ENCODE peak calls at places on chromosomes 12 and 14, in ten cellular contexts. One of them, this sample, is unnamed.

GRCh38 chr12:19382111-19382526 is 57.2 kb upstream of the AEBP2 start:
- DNase-seq in type B pancreatic cell: no peak
- DNase-seq in choroid plexus epithelial cell: peak; percentile 94
- DNase-seq in transverse colon: no peak
- DNase-seq in hepatocyte: peak; percentile 32
- DNase-seq in fibroblast of pulmonary artery: peak; percentile 88
- DNase-seq in osteoblast: peak; percentile 96
- DNase-seq in A549: peak; percentile 88
- DNase-seq in mesothelial cell of epicardium: no peak
- DNase-seq in tibial nerve: no peak
- DNase-seq in this sample: peak; percentile 87

GRCh38 chr12:49885663-49886461 is 17.8 kb downstream of the FAIM2 start:
- DNase-seq in type B pancreatic cell: no peak
- DNase-seq in choroid plexus epithelial cell: no peak
- DNase-seq in transverse colon: no peak
- DNase-seq in hepatocyte: no peak
- DNase-seq in fibroblast of pulmonary artery: no peak
- DNase-seq in osteoblast: peak; percentile 71
- DNase-seq in A549: no peak
- DNase-seq in mesothelial cell of epicardium: no peak
- DNase-seq in tibial nerve: no peak
- DNase-seq in this sample: no peak

GRCh38 chr12:131923260-131923659 is 5.8 kb upstream of the PUS1 start:
- DNase-seq in type B pancreatic cell: no peak
- DNase-seq in choroid plexus epithelial cell: no peak
- DNase-seq in transverse colon: peak; percentile 58
- DNase-seq in hepatocyte: no peak
- DNase-seq in fibroblast of pulmonary artery: no peak
- DNase-seq in osteoblast: peak; percentile 66
- DNase-seq in A549: no peak
- DNase-seq in mesothelial cell of epicardium: no peak
- DNase-seq in tibial nerve: no peak
- DNase-seq in this sample: no peak

GRCh38 chr12:105759172-105759571 is 379.6 kb downstream of the NUAK1 start:
- DNase-seq in type B pancreatic cell: no peak
- DNase-seq in choroid plexus epithelial cell: no peak
- DNase-seq in transverse colon: no peak
- DNase-seq in hepatocyte: no peak
- DNase-seq in fibroblast of pulmonary artery: no peak
- DNase-seq in osteoblast: no peak
- DNase-seq in A549: peak; percentile 25
- DNase-seq in mesothelial cell of epicardium: no peak
- DNase-seq in tibial nerve: no peak
- DNase-seq in this sample: no peak

GRCh38 chr12:67415473-67415872 is 146.3 kb downstream of the CAND1 start:
- DNase-seq in type B pancreatic cell: no peak
- DNase-seq in choroid plexus epithelial cell: peak; percentile 79
- DNase-seq in transverse colon: no peak
- DNase-seq in hepatocyte: no peak
- DNase-seq in fibroblast of pulmonary artery: peak; percentile 41
- DNase-seq in osteoblast: peak; percentile 62
- DNase-seq in A549: peak; percentile 34
- DNase-seq in mesothelial cell of epicardium: no peak
- DNase-seq in tibial nerve: peak; percentile 16
- DNase-seq in this sample: peak; percentile 64

GRCh38 chr12:18677189-18677588 is 60.6 kb downstream of the PLCZ1 start:
- DNase-seq in type B pancreatic cell: no peak
- DNase-seq in choroid plexus epithelial cell: no peak
- DNase-seq in transverse colon: no peak
- DNase-seq in hepatocyte: no peak
- DNase-seq in fibroblast of pulmonary artery: peak; percentile 3
- DNase-seq in osteoblast: no peak
- DNase-seq in A549: no peak
- DNase-seq in mesothelial cell of epicardium: no peak
- DNase-seq in tibial nerve: no peak
- DNase-seq in this sample: peak; percentile 38

GRCh38 chr14:101928415-101928841 is 35.9 kb upstream of the DYNC1H1 start:
- DNase-seq in type B pancreatic cell: no peak
- DNase-seq in choroid plexus epithelial cell: no peak
- DNase-seq in transverse colon: no peak
- DNase-seq in hepatocyte: no peak
- DNase-seq in fibroblast of pulmonary artery: no peak
- DNase-seq in osteoblast: no peak
- DNase-seq in A549: no peak
- DNase-seq in mesothelial cell of epicardium: no peak
- DNase-seq in tibial nerve: no peak
- DNase-seq in this sample: peak; percentile 43

GRCh38 chr12:84497819-84498218 is 414.8 kb downstream of the SLC6A15 start:
- DNase-seq in type B pancreatic cell: no peak
- DNase-seq in choroid plexus epithelial cell: peak; percentile 67
- DNase-seq in transverse colon: no peak
- DNase-seq in hepatocyte: no peak
- DNase-seq in fibroblast of pulmonary artery: peak; percentile 28
- DNase-seq in osteoblast: no peak
- DNase-seq in A549: peak; percentile 35
- DNase-seq in mesothelial cell of epicardium: no peak
- DNase-seq in tibial nerve: no peak
- DNase-seq in this sample: peak; percentile 48

GRCh38 chr12:66087365-66087943 is 43.1 kb downstream of the LLPH start:
- DNase-seq in type B pancreatic cell: no peak
- DNase-seq in choroid plexus epithelial cell: peak; percentile 86
- DNase-seq in transverse colon: peak; percentile 62
- DNase-seq in hepatocyte: peak; percentile 77
- DNase-seq in fibroblast of pulmonary artery: peak; percentile 86
- DNase-seq in osteoblast: peak; percentile 52
- DNase-seq in A549: peak; percentile 69
- DNase-seq in mesothelial cell of epicardium: peak; percentile 75
- DNase-seq in tibial nerve: peak; percentile 90
- DNase-seq in this sample: peak; percentile 80

GRCh38 chr12:95995238-95996031 is 709 bp downstream of the HAL start:
- DNase-seq in type B pancreatic cell: no peak
- DNase-seq in choroid plexus epithelial cell: no peak
- DNase-seq in transverse colon: no peak
- DNase-seq in hepatocyte: no peak
- DNase-seq in fibroblast of pulmonary artery: no peak
- DNase-seq in osteoblast: no peak
- DNase-seq in A549: no peak
- DNase-seq in mesothelial cell of epicardium: no peak
- DNase-seq in tibial nerve: no peak
- DNase-seq in this sample: no peak

GRCh38 chr12:47382305-47382704 is 302.5 kb upstream of the AMIGO2 start:
- DNase-seq in type B pancreatic cell: no peak
- DNase-seq in choroid plexus epithelial cell: no peak
- DNase-seq in transverse colon: no peak
- DNase-seq in hepatocyte: no peak
- DNase-seq in fibroblast of pulmonary artery: no peak
- DNase-seq in osteoblast: no peak
- DNase-seq in A549: peak; percentile 44
- DNase-seq in mesothelial cell of epicardium: no peak
- DNase-seq in tibial nerve: no peak
- DNase-seq in this sample: no peak

GRCh38 chr12:91180577-91180976 is 2.0 kb downstream of the DCN start:
- DNase-seq in type B pancreatic cell: no peak
- DNase-seq in choroid plexus epithelial cell: peak; percentile 84
- DNase-seq in transverse colon: no peak
- DNase-seq in hepatocyte: peak; percentile 33
- DNase-seq in fibroblast of pulmonary artery: peak; percentile 82
- DNase-seq in osteoblast: no peak
- DNase-seq in A549: no peak
- DNase-seq in mesothelial cell of epicardium: no peak
- DNase-seq in tibial nerve: no peak
- DNase-seq in this sample: peak; percentile 94

GRCh38 chr12:32399373-32400113 is at the start of gene FGD4:
- DNase-seq in type B pancreatic cell: peak; percentile 88
- DNase-seq in choroid plexus epithelial cell: peak; percentile 85
- DNase-seq in transverse colon: peak; percentile 41
- DNase-seq in hepatocyte: peak; percentile 93
- DNase-seq in fibroblast of pulmonary artery: peak; percentile 85
- DNase-seq in osteoblast: peak; percentile 94
- DNase-seq in A549: peak; percentile 91
- DNase-seq in mesothelial cell of epicardium: peak; percentile 83
- DNase-seq in tibial nerve: peak; percentile 51
- DNase-seq in this sample: peak; percentile 66

DNA sequence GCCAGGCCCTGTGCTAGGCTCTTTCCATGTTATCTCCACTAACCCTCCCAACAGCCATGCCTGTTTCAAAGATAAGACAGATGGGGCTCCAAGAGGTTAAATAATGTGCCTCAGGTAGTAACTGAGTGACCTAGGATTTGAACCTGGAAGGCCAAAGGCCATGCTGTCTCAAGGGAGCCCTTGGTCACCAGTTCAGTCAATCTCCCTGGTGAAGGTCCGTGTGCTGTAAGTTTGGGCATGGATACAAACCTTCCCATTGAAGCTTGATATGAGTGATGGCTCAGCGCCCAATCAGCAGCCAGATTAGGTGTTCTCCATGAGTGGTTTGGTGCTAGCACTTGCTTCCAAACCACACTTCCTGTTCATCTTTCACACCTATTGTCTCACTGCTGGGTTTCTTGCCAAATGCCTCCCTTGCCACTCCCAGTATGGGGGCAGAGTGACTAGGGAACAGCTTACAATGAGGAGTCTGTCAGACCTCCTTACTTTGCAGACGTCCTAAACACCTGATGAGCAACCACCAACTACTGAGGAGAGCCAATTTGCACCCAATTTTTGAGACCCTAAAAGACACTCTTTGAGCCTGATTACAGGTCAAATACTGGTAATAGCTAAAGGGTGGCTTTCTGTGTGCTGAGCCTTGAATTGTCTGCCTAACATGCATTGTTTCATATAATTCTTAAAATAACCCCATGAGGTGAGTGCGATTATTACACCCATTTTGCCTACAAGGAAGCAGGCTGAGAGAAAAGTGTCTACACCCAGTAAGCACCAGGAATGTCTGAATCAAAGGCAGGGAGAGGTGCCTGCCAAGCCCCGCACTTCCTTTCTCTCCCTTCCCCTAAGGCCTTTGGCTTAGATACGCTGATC is 48.5 kb upstream of the FOS start:
- DNase-seq in type B pancreatic cell: no peak
- DNase-seq in choroid plexus epithelial cell: peak; percentile 66
- DNase-seq in transverse colon: peak; percentile 69
- DNase-seq in hepatocyte: peak; percentile 54
- DNase-seq in fibroblast of pulmonary artery: peak; percentile 82
- DNase-seq in osteoblast: no peak
- DNase-seq in A549: peak; percentile 84
- DNase-seq in mesothelial cell of epicardium: no peak
- DNase-seq in tibial nerve: no peak
- DNase-seq in this sample: peak; percentile 25
- TF ChIP-seq CTCF in type B pancreatic cell: peak; percentile 59
- TF ChIP-seq CTCF in choroid plexus epithelial cell: peak; percentile 24
- TF ChIP-seq CTCF in transverse colon: peak; percentile 35
- TF ChIP-seq CTCF in hepatocyte: peak; percentile 13
- TF ChIP-seq CTCF in fibroblast of pulmonary artery: peak; percentile 22
- TF ChIP-seq CTCF in osteoblast: peak; percentile 16
- TF ChIP-seq CTCF in A549: no peak
- TF ChIP-seq CTCF in mesothelial cell of epicardium: peak; percentile 56
- TF ChIP-seq CTCF in tibial nerve: no peak
- TF ChIP-seq CTCF in this sample: peak; percentile 3

DNA sequence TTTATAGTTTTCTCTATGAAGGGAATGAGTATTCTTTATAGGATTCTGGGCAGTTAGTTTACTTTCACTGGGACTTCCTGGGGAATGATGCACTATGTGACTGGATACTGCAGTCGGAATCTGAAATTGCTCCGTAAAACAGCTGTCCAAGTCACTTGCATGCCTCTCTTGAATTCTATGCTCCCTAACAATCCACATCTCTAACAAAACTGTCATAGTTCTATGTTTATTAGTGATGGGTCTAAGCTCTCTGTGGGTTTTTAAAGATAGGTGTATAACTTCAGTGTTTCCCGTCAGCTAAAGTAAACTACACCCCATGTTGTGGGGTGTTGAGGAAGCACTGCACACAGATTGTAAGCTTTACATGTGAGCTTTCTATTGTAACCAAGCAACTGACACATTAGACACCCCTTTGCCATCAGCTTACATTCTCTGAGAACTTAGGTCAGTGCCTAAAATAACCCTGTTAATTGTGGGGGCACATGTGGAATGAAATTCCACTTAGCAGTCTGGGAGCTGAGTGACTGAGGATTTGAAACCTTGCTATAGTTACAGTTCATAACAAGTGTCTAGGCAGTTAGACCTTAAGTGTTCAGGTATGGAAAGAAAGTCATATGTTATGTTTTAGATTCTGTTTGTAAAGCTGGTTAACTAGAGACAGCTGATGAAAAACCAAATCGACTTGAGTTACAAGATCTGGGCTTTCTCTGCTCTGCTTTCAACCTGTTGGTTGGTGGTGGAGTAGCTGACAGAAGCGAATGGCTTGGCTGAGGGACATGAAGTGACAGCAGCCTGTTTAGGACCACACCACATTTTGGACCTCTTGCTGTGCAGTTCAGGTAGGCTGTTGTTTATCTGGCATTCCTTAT is 165.7 kb downstream of the AKAP6 start:
- DNase-seq in type B pancreatic cell: no peak
- DNase-seq in choroid plexus epithelial cell: peak; percentile 51
- DNase-seq in transverse colon: no peak
- DNase-seq in hepatocyte: no peak
- DNase-seq in fibroblast of pulmonary artery: no peak
- DNase-seq in osteoblast: no peak
- DNase-seq in A549: no peak
- DNase-seq in mesothelial cell of epicardium: no peak
- DNase-seq in tibial nerve: no peak
- DNase-seq in this sample: no peak
- TF ChIP-seq CTCF in type B pancreatic cell: no peak
- TF ChIP-seq CTCF in choroid plexus epithelial cell: no peak
- TF ChIP-seq CTCF in transverse colon: no peak
- TF ChIP-seq CTCF in hepatocyte: no peak
- TF ChIP-seq CTCF in fibroblast of pulmonary artery: no peak
- TF ChIP-seq CTCF in osteoblast: no peak
- TF ChIP-seq CTCF in A549: no peak
- TF ChIP-seq CTCF in mesothelial cell of epicardium: no peak
- TF ChIP-seq CTCF in tibial nerve: no peak
- TF ChIP-seq CTCF in this sample: no peak

DNA sequence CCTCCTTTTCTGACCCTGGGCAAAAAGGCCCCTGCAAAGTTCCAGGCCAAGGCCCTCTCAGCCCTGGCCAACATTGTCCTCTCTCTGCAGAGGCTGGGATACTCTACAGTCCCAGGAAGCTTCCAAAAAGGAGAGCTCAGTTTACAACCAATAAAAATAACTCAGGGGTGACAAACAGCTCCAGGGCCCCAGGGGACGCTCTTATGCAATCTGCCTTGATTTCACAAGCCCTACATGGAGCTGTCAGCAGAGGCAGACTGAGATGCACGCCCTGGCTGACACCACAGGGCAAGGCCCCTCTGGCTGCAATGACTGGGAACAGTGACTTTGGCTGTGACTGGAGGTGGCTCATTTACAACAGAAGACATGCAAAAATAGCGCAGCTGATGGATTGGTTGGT is 129.0 kb upstream of the MED13L start:
- DNase-seq in type B pancreatic cell: no peak
- DNase-seq in choroid plexus epithelial cell: peak; percentile 81
- DNase-seq in transverse colon: peak; percentile 69
- DNase-seq in hepatocyte: peak; percentile 84
- DNase-seq in fibroblast of pulmonary artery: peak; percentile 91
- DNase-seq in osteoblast: peak; percentile 88
- DNase-seq in A549: peak; percentile 95
- DNase-seq in mesothelial cell of epicardium: no peak
- DNase-seq in tibial nerve: peak; percentile 94
- DNase-seq in this sample: peak; percentile 96
- TF ChIP-seq CTCF in type B pancreatic cell: no peak
- TF ChIP-seq CTCF in choroid plexus epithelial cell: no peak
- TF ChIP-seq CTCF in transverse colon: no peak
- TF ChIP-seq CTCF in hepatocyte: peak; percentile 18
- TF ChIP-seq CTCF in fibroblast of pulmonary artery: no peak
- TF ChIP-seq CTCF in osteoblast: peak; percentile 9
- TF ChIP-seq CTCF in A549: no peak
- TF ChIP-seq CTCF in mesothelial cell of epicardium: no peak
- TF ChIP-seq CTCF in tibial nerve: no peak
- TF ChIP-seq CTCF in this sample: peak; percentile 15

GRCh38 chr12:25935355-25936144 is 22.9 kb upstream of the RASSF8 start:
- DNase-seq in type B pancreatic cell: no peak
- DNase-seq in choroid plexus epithelial cell: peak; percentile 31
- DNase-seq in transverse colon: no peak
- DNase-seq in hepatocyte: no peak
- DNase-seq in fibroblast of pulmonary artery: no peak
- DNase-seq in osteoblast: no peak
- DNase-seq in A549: no peak
- DNase-seq in mesothelial cell of epicardium: no peak
- DNase-seq in tibial nerve: no peak
- DNase-seq in this sample: no peak
- TF ChIP-seq CTCF in type B pancreatic cell: no peak
- TF ChIP-seq CTCF in choroid plexus epithelial cell: no peak
- TF ChIP-seq CTCF in transverse colon: no peak
- TF ChIP-seq CTCF in hepatocyte: no peak
- TF ChIP-seq CTCF in fibroblast of pulmonary artery: no peak
- TF ChIP-seq CTCF in osteoblast: no peak
- TF ChIP-seq CTCF in A549: no peak
- TF ChIP-seq CTCF in mesothelial cell of epicardium: no peak
- TF ChIP-seq CTCF in tibial nerve: no peak
- TF ChIP-seq CTCF in this sample: no peak

This sample was measured in fibroblast of mammary gland.